ENCODE peak calls at places on chromosomes 11 and 22, in five cellular contexts. One of them, this sample, is unnamed.

GRCh38 chr11:24773326-24773725 is 276.5 kb downstream of the LUZP2 start:
- DNase-seq in tibial nerve: no peak
- DNase-seq in left cardiac atrium: no peak
- DNase-seq in mucosa of descending colon: no peak
- DNase-seq in GM12865: no peak
- DNase-seq in this sample: no peak

GRCh38 chr11:81658722-81659121 is 1074.9 kb downstream of the FAM181B start:
- DNase-seq in tibial nerve: no peak
- DNase-seq in left cardiac atrium: no peak
- DNase-seq in mucosa of descending colon: no peak
- DNase-seq in GM12865: peak
- DNase-seq in this sample: no peak

GRCh38 chr11:24142062-24142461 is 354.8 kb upstream of the LUZP2 start:
- DNase-seq in tibial nerve: no peak
- DNase-seq in left cardiac atrium: no peak
- DNase-seq in mucosa of descending colon: no peak
- DNase-seq in GM12865: no peak
- DNase-seq in this sample: no peak

GRCh38 chr11:2215561-2216399 is 44.2 kb upstream of the TH start:
- DNase-seq in tibial nerve: no peak
- DNase-seq in left cardiac atrium: peak
- DNase-seq in mucosa of descending colon: no peak
- DNase-seq in GM12865: no peak
- DNase-seq in this sample: no peak

GRCh38 chr22:32311551-32312071 is 46.1 kb upstream of the RFPL3 start:
- DNase-seq in tibial nerve: no peak
- DNase-seq in left cardiac atrium: no peak
- DNase-seq in mucosa of descending colon: no peak
- DNase-seq in GM12865: no peak
- DNase-seq in this sample: peak

GRCh38 chr11:15171956-15172355 is 57.2 kb downstream of the INSC start:
- DNase-seq in tibial nerve: no peak
- DNase-seq in left cardiac atrium: no peak
- DNase-seq in mucosa of descending colon: no peak
- DNase-seq in GM12865: no peak
- DNase-seq in this sample: no peak

GRCh38 chr11:69356703-69357457 is 62.9 kb downstream of the MYEOV start:
- DNase-seq in tibial nerve: no peak
- DNase-seq in left cardiac atrium: no peak
- DNase-seq in mucosa of descending colon: no peak
- DNase-seq in GM12865: no peak
- DNase-seq in this sample: no peak

GRCh38 chr11:8247312-8247711 is 16.4 kb downstream of the LMO1 start:
- DNase-seq in tibial nerve: no peak
- DNase-seq in left cardiac atrium: no peak
- DNase-seq in mucosa of descending colon: peak
- DNase-seq in GM12865: peak
- DNase-seq in this sample: no peak

GRCh38 chr11:129268371-129268770 is 76.2 kb upstream of the ARHGAP32 start:
- DNase-seq in tibial nerve: no peak
- DNase-seq in left cardiac atrium: no peak
- DNase-seq in mucosa of descending colon: no peak
- DNase-seq in GM12865: no peak
- DNase-seq in this sample: no peak